ENCODE peak calls at places on chromosomes 13 and 19, in five cellular contexts. One of them, this sample, is unnamed.

GRCh38 chr13:24500977-24501376 is 11.6 kb downstream of the PARP4 start:
- DNase-seq in A549: peak
- DNase-seq in tibial artery: no peak
- DNase-seq in fibroblast of the aortic adventitia: peak
- DNase-seq in HCT116: no peak
- DNase-seq in this sample: no peak

GRCh38 chr13:110400786-110401533 is 93.9 kb downstream of the COL4A2 start:
- DNase-seq in A549: no peak
- DNase-seq in fibroblast of the aortic adventitia: peak
- DNase-seq in HCT116: no peak
- DNase-seq in tibial artery: no peak
- DNase-seq in this sample: no peak

GRCh38 chr19:16598848-16599247 is 26.6 kb upstream of the SLC35E1 start:
- DNase-seq in A549: no peak
- DNase-seq in fibroblast of the aortic adventitia: no peak
- DNase-seq in HCT116: no peak
- DNase-seq in tibial artery: no peak
- DNase-seq in this sample: no peak

GRCh38 chr13:93146584-93147292 is 79.9 kb upstream of the GPC6 start:
- DNase-seq in fibroblast of the aortic adventitia: peak
- DNase-seq in A549: no peak
- DNase-seq in HCT116: no peak
- DNase-seq in tibial artery: no peak
- DNase-seq in this sample: no peak

GRCh38 chr13:67018775-67019174 is 211.4 kb downstream of the PCDH9 start:
- DNase-seq in fibroblast of the aortic adventitia: no peak
- DNase-seq in HCT116: no peak
- DNase-seq in A549: no peak
- DNase-seq in tibial artery: no peak
- DNase-seq in this sample: no peak

GRCh38 chr19:4326837-4327251 is 11.8 kb downstream of the STAP2 start:
- DNase-seq in fibroblast of the aortic adventitia: no peak
- DNase-seq in tibial artery: no peak
- DNase-seq in A549: no peak
- DNase-seq in HCT116: no peak
- DNase-seq in this sample: no peak

GRCh38 chr13:76829572-76830327 is 56.5 kb downstream of the KCTD12 start:
- DNase-seq in fibroblast of the aortic adventitia: peak
- DNase-seq in HCT116: no peak
- DNase-seq in A549: no peak
- DNase-seq in tibial artery: no peak
- DNase-seq in this sample: no peak

GRCh38 chr19:2215281-2215751 is 20.8 kb downstream of the PLEKHJ1 start:
- DNase-seq in tibial artery: no peak
- DNase-seq in HCT116: no peak
- DNase-seq in fibroblast of the aortic adventitia: no peak
- DNase-seq in A549: no peak
- DNase-seq in this sample: no peak

DNA sequence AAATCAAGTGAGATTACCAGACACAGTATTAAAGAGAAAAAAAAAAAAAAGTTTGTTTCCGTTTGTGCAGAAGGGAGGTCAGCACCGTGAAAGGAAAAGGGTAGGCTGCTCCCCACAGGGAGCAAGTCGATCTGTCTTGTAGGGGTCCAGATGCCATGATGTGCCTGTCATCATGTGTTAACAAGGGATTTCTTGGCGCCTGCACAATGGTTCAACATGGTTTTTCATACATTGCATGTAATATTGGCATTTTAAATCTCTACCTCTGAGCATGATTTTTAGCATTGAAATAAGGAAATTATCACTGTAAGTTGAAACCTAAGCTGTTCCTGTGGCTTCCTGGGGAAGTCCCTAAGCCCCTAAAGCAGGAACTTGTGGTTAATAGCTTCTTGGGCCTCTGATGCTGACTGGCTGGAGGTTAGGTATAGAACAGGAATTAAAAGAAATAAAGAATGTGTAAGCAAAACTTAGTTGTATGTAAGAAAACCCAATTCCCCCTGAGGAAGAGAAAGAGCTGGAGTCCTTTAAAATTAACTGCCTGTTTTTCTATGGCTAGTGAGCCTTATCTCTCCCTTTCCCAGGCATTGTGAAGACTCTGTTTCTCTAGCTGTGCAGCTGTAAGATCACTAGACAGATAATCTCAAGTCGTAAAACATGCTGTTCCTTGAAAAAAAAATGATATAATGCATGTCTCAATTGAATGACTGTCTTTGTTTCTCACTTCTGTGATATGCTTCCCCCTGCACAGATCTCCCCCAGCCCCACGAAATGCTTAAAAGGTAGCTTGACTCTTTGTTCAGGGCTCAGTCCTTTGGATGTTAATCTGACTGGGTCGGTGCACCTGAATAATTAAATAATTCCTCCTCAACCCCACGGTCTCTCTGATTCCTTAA is 7.4 kb upstream of the FCGBP start:
- DNase-seq in tibial artery: no peak
- DNase-seq in fibroblast of the aortic adventitia: no peak
- DNase-seq in HCT116: no peak
- DNase-seq in A549: no peak
- DNase-seq in this sample: no peak
- H3K4me3 ChIP-seq in tibial artery: no peak
- H3K4me3 ChIP-seq in fibroblast of the aortic adventitia: no peak
- H3K4me3 ChIP-seq in HCT116: no peak
- H3K4me3 ChIP-seq in A549: no peak
- H3K4me3 ChIP-seq in this sample: no peak

GRCh38 chr19:10155834-10156233 is 36.1 kb upstream of the EIF3G start:
- DNase-seq in HCT116: no peak
- DNase-seq in fibroblast of the aortic adventitia: peak
- DNase-seq in tibial artery: no peak
- DNase-seq in A549: no peak
- DNase-seq in this sample: no peak
- TF ChIP-seq CTCF in HCT116: no peak
- TF ChIP-seq CTCF in fibroblast of the aortic adventitia: no peak
- TF ChIP-seq CTCF in tibial artery: no peak
- TF ChIP-seq CTCF in A549: no peak
- TF ChIP-seq CTCF in this sample: no peak

DNA sequence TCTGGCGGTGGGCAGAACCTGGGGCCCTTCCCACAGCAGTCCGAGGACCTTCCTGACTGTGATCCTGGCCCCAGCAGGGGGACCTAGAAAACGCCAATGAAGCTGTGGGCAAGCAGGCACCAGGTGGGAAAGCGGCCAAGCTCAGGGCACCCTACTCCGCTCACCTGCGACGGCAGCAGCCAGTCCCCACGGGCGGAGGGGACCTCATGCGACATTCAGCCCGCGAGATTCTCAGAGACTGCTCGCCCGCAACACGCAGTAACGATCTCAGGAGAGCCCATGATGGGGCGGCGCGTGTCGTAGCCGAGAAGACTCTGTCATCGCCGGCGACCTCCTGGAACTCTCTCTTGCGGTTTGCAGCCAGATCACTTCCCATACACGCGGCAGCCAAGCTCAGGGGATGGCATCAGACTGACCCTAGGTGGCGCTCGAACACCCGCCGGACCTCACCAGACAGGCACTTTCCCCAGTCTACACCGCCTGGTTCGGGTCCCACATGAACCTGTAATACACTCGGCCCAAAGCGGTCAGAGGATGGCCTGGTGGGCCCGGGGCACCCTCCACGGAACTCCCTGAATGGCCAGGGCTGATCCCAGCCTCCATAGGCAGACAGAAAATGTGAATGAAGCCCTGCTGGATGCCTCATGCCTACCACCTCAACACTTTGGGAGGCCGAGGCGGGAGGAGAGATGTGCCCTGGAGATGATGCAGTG is 26.5 kb downstream of the MAN2B1 start:
- DNase-seq in HCT116: peak
- DNase-seq in fibroblast of the aortic adventitia: peak
- DNase-seq in A549: peak
- DNase-seq in tibial artery: peak
- DNase-seq in this sample: peak
- H3K4me3 ChIP-seq in HCT116: no peak
- H3K4me3 ChIP-seq in fibroblast of the aortic adventitia: peak
- H3K4me3 ChIP-seq in A549: no peak
- H3K4me3 ChIP-seq in tibial artery: peak
- H3K4me3 ChIP-seq in this sample: no peak

GRCh38 chr13:107854880-107855279 is 360.5 kb downstream of the LIG4 start:
- DNase-seq in fibroblast of the aortic adventitia: no peak
- DNase-seq in HCT116: no peak
- DNase-seq in tibial artery: no peak
- DNase-seq in A549: no peak
- DNase-seq in this sample: no peak
- TF ChIP-seq CTCF in fibroblast of the aortic adventitia: no peak
- TF ChIP-seq CTCF in HCT116: no peak
- TF ChIP-seq CTCF in tibial artery: no peak
- TF ChIP-seq CTCF in A549: no peak
- TF ChIP-seq CTCF in this sample: no peak

GRCh38 chr19:18098891-18099622 is 1.5 kb downstream of the MAST3 start:
- DNase-seq in HCT116: no peak
- DNase-seq in tibial artery: peak
- DNase-seq in fibroblast of the aortic adventitia: no peak
- DNase-seq in A549: no peak
- DNase-seq in this sample: no peak

GRCh38 chr19:18096258-18096657 is 1.3 kb upstream of the MAST3 start:
- DNase-seq in A549: no peak
- DNase-seq in fibroblast of the aortic adventitia: no peak
- DNase-seq in HCT116: no peak
- DNase-seq in tibial artery: no peak
- DNase-seq in this sample: no peak

GRCh38 chr19:18099623-18099995 is 2.0 kb downstream of the MAST3 start:
- DNase-seq in A549: no peak
- DNase-seq in HCT116: no peak
- DNase-seq in tibial artery: no peak
- DNase-seq in fibroblast of the aortic adventitia: no peak
- DNase-seq in this sample: no peak

GRCh38 chr19:18097993-18098890 is 664 bp downstream of the MAST3 start:
- DNase-seq in HCT116: no peak
- DNase-seq in A549: no peak
- DNase-seq in tibial artery: no peak
- DNase-seq in fibroblast of the aortic adventitia: no peak
- DNase-seq in this sample: no peak

GRCh38 chr19:18097217-18097992 is at the start of gene MAST3:
- DNase-seq in HCT116: peak
- DNase-seq in tibial artery: peak
- DNase-seq in A549: peak
- DNase-seq in fibroblast of the aortic adventitia: peak
- DNase-seq in this sample: peak
- H3K4me3 ChIP-seq in HCT116: peak
- H3K4me3 ChIP-seq in tibial artery: peak
- H3K4me3 ChIP-seq in A549: peak
- H3K4me3 ChIP-seq in fibroblast of the aortic adventitia: peak
- H3K4me3 ChIP-seq in this sample: peak

GRCh38 chr19:50349277-50350057 is 16.0 kb downstream of the NAPSA start:
- DNase-seq in tibial artery: no peak
- DNase-seq in HCT116: no peak
- DNase-seq in A549: no peak
- DNase-seq in fibroblast of the aortic adventitia: no peak
- DNase-seq in this sample: no peak
- TF ChIP-seq CTCF in tibial artery: no peak
- TF ChIP-seq CTCF in HCT116: no peak
- TF ChIP-seq CTCF in A549: no peak
- TF ChIP-seq CTCF in fibroblast of the aortic adventitia: no peak
- TF ChIP-seq CTCF in this sample: no peak

GRCh38 chr19:48719263-48720171 is at the start of gene MAMSTR:
- DNase-seq in fibroblast of the aortic adventitia: no peak
- DNase-seq in tibial artery: no peak
- DNase-seq in A549: no peak
- DNase-seq in HCT116: no peak
- DNase-seq in this sample: no peak

GRCh38 chr19:48720613-48721296 is 1.2 kb upstream of the MAMSTR start:
- DNase-seq in tibial artery: peak
- DNase-seq in A549: peak
- DNase-seq in HCT116: peak
- DNase-seq in fibroblast of the aortic adventitia: peak
- DNase-seq in this sample: peak

GRCh38 chr19:48722196-48722708 is 2.7 kb upstream of the MAMSTR start:
- DNase-seq in HCT116: no peak
- DNase-seq in fibroblast of the aortic adventitia: no peak
- DNase-seq in A549: no peak
- DNase-seq in tibial artery: no peak
- DNase-seq in this sample: no peak

GRCh38 chr19:48718711-48719231 is 754 bp downstream of the MAMSTR start:
- DNase-seq in HCT116: no peak
- DNase-seq in A549: no peak
- DNase-seq in tibial artery: no peak
- DNase-seq in fibroblast of the aortic adventitia: no peak
- DNase-seq in this sample: no peak

DNA sequence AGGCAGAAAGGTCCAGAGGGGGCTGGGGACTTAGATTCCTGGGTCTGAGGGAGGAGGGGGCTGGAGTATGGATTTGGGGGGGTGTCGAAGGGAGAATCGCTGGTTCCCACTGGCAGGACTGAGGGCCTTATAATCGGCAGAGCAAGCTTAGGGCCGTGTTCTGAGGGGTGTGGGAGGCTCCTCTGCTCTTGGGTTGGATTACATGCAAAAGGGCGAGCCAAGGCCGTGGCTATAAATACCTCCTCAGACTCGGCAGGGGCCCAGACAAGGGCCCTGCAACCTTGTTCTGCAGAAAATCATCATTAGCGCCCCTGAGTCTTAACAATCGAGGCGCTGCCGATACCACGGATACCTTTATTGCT is 707 bp upstream of the MAMSTR start:
- DNase-seq in tibial artery: no peak
- DNase-seq in HCT116: no peak
- DNase-seq in A549: no peak
- DNase-seq in fibroblast of the aortic adventitia: no peak
- DNase-seq in this sample: no peak
- H3K4me3 ChIP-seq in tibial artery: peak
- H3K4me3 ChIP-seq in HCT116: peak
- H3K4me3 ChIP-seq in A549: peak
- H3K4me3 ChIP-seq in fibroblast of the aortic adventitia: peak
- H3K4me3 ChIP-seq in this sample: peak